ENCODE peak calls at places on chromosome 21, in eight cellular contexts. One of them, this sample, is unnamed.
A peak's percentile ranks its signal among the peaks of the same experiment; 100 is the strongest.

GRCh38 chr21:31278511-31279155 is 65.4 kb downstream of the TIAM1 start:
- DNase-seq in NCI-H2171: no peak
- DNase-seq in skeletal muscle cell: no peak
- DNase-seq in astrocyte of the hippocampus: no peak
- DNase-seq in stimulated activated CD8-positive, alpha-beta memory T cell treated with anti-CD3 and anti-CD28 coated beads, Interleukin-12 subunit alpha, Interleukin-12 subunit beta, amount 100 ng/mL, for 4 hours: no peak
- DNase-seq in activated CD4-positive, alpha-beta memory T cell treated with anti-CD3 and anti-CD28 coated beads for 36 hours: no peak
- DNase-seq in CD4-positive, alpha-beta T cell: no peak
- DNase-seq in hippocampal formation: no peak
- DNase-seq in this sample: no peak

GRCh38 chr21:30209571-30209970 is 6.3 kb downstream of the CLDN8 start:
- DNase-seq in CD4-positive, alpha-beta T cell: no peak
- DNase-seq in skeletal muscle cell: no peak
- DNase-seq in stimulated activated CD8-positive, alpha-beta memory T cell treated with anti-CD3 and anti-CD28 coated beads, Interleukin-12 subunit alpha, Interleukin-12 subunit beta, amount 100 ng/mL, for 4 hours: no peak
- DNase-seq in astrocyte of the hippocampus: no peak
- DNase-seq in NCI-H2171: no peak
- DNase-seq in activated CD4-positive, alpha-beta memory T cell treated with anti-CD3 and anti-CD28 coated beads for 36 hours: no peak
- DNase-seq in hippocampal formation: no peak
- DNase-seq in this sample: no peak

GRCh38 chr21:32626633-32627196 is 14.5 kb upstream of the CFAP298 start:
- DNase-seq in NCI-H2171: no peak
- DNase-seq in CD4-positive, alpha-beta T cell: no peak
- DNase-seq in activated CD4-positive, alpha-beta memory T cell treated with anti-CD3 and anti-CD28 coated beads for 36 hours: no peak
- DNase-seq in skeletal muscle cell: peak; percentile 6
- DNase-seq in astrocyte of the hippocampus: peak; percentile 29
- DNase-seq in hippocampal formation: no peak
- DNase-seq in stimulated activated CD8-positive, alpha-beta memory T cell treated with anti-CD3 and anti-CD28 coated beads, Interleukin-12 subunit alpha, Interleukin-12 subunit beta, amount 100 ng/mL, for 4 hours: no peak
- DNase-seq in this sample: no peak

GRCh38 chr21:45504516-45505415 is 37.5 kb downstream of the SLC19A1 start:
- DNase-seq in hippocampal formation: no peak
- DNase-seq in astrocyte of the hippocampus: no peak
- DNase-seq in NCI-H2171: no peak
- DNase-seq in activated CD4-positive, alpha-beta memory T cell treated with anti-CD3 and anti-CD28 coated beads for 36 hours: no peak
- DNase-seq in skeletal muscle cell: no peak
- DNase-seq in CD4-positive, alpha-beta T cell: no peak
- DNase-seq in stimulated activated CD8-positive, alpha-beta memory T cell treated with anti-CD3 and anti-CD28 coated beads, Interleukin-12 subunit alpha, Interleukin-12 subunit beta, amount 100 ng/mL, for 4 hours: no peak
- DNase-seq in this sample: no peak

GRCh38 chr21:31788581-31788980 is 56.7 kb upstream of the SCAF4 start:
- DNase-seq in astrocyte of the hippocampus: no peak
- DNase-seq in activated CD4-positive, alpha-beta memory T cell treated with anti-CD3 and anti-CD28 coated beads for 36 hours: no peak
- DNase-seq in skeletal muscle cell: no peak
- DNase-seq in hippocampal formation: no peak
- DNase-seq in CD4-positive, alpha-beta T cell: no peak
- DNase-seq in NCI-H2171: no peak
- DNase-seq in stimulated activated CD8-positive, alpha-beta memory T cell treated with anti-CD3 and anti-CD28 coated beads, Interleukin-12 subunit alpha, Interleukin-12 subunit beta, amount 100 ng/mL, for 4 hours: no peak
- DNase-seq in this sample: no peak

GRCh38 chr21:26909972-26910371 is 56.9 kb downstream of the ADAMTS5 start:
- DNase-seq in astrocyte of the hippocampus: peak; percentile 23
- DNase-seq in hippocampal formation: no peak
- DNase-seq in activated CD4-positive, alpha-beta memory T cell treated with anti-CD3 and anti-CD28 coated beads for 36 hours: no peak
- DNase-seq in skeletal muscle cell: no peak
- DNase-seq in NCI-H2171: no peak
- DNase-seq in stimulated activated CD8-positive, alpha-beta memory T cell treated with anti-CD3 and anti-CD28 coated beads, Interleukin-12 subunit alpha, Interleukin-12 subunit beta, amount 100 ng/mL, for 4 hours: no peak
- DNase-seq in CD4-positive, alpha-beta T cell: no peak
- DNase-seq in this sample: no peak

GRCh38 chr21:34971656-34972055 is 77.4 kb downstream of the RUNX1 start:
- DNase-seq in skeletal muscle cell: no peak
- DNase-seq in stimulated activated CD8-positive, alpha-beta memory T cell treated with anti-CD3 and anti-CD28 coated beads, Interleukin-12 subunit alpha, Interleukin-12 subunit beta, amount 100 ng/mL, for 4 hours: no peak
- DNase-seq in NCI-H2171: no peak
- DNase-seq in activated CD4-positive, alpha-beta memory T cell treated with anti-CD3 and anti-CD28 coated beads for 36 hours: no peak
- DNase-seq in astrocyte of the hippocampus: peak; percentile 33
- DNase-seq in hippocampal formation: no peak
- DNase-seq in CD4-positive, alpha-beta T cell: no peak
- DNase-seq in this sample: no peak

GRCh38 chr21:32917392-32918135 is 108.2 kb upstream of the OLIG2 start:
- DNase-seq in skeletal muscle cell: no peak
- DNase-seq in NCI-H2171: no peak
- DNase-seq in activated CD4-positive, alpha-beta memory T cell treated with anti-CD3 and anti-CD28 coated beads for 36 hours: no peak
- DNase-seq in stimulated activated CD8-positive, alpha-beta memory T cell treated with anti-CD3 and anti-CD28 coated beads, Interleukin-12 subunit alpha, Interleukin-12 subunit beta, amount 100 ng/mL, for 4 hours: no peak
- DNase-seq in hippocampal formation: peak; percentile 27
- DNase-seq in astrocyte of the hippocampus: peak; percentile 78
- DNase-seq in CD4-positive, alpha-beta T cell: no peak
- DNase-seq in this sample: no peak

GRCh38 chr21:42732033-42732410 is 78.6 kb downstream of the PDE9A start:
- DNase-seq in activated CD4-positive, alpha-beta memory T cell treated with anti-CD3 and anti-CD28 coated beads for 36 hours: no peak
- DNase-seq in NCI-H2171: no peak
- DNase-seq in skeletal muscle cell: no peak
- DNase-seq in CD4-positive, alpha-beta T cell: no peak
- DNase-seq in astrocyte of the hippocampus: peak; percentile 32
- DNase-seq in stimulated activated CD8-positive, alpha-beta memory T cell treated with anti-CD3 and anti-CD28 coated beads, Interleukin-12 subunit alpha, Interleukin-12 subunit beta, amount 100 ng/mL, for 4 hours: no peak
- DNase-seq in hippocampal formation: no peak
- DNase-seq in this sample: no peak

GRCh38 chr21:23740463-23740862 is 1866.8 kb downstream of the MRPL39 start:
- DNase-seq in NCI-H2171: no peak
- DNase-seq in skeletal muscle cell: no peak
- DNase-seq in activated CD4-positive, alpha-beta memory T cell treated with anti-CD3 and anti-CD28 coated beads for 36 hours: no peak
- DNase-seq in CD4-positive, alpha-beta T cell: no peak
- DNase-seq in astrocyte of the hippocampus: no peak
- DNase-seq in hippocampal formation: no peak
- DNase-seq in stimulated activated CD8-positive, alpha-beta memory T cell treated with anti-CD3 and anti-CD28 coated beads, Interleukin-12 subunit alpha, Interleukin-12 subunit beta, amount 100 ng/mL, for 4 hours: no peak
- DNase-seq in this sample: no peak

GRCh38 chr21:43024737-43025136 is 50.4 kb downstream of the PKNOX1 start:
- DNase-seq in astrocyte of the hippocampus: no peak
- DNase-seq in CD4-positive, alpha-beta T cell: no peak
- DNase-seq in stimulated activated CD8-positive, alpha-beta memory T cell treated with anti-CD3 and anti-CD28 coated beads, Interleukin-12 subunit alpha, Interleukin-12 subunit beta, amount 100 ng/mL, for 4 hours: no peak
- DNase-seq in activated CD4-positive, alpha-beta memory T cell treated with anti-CD3 and anti-CD28 coated beads for 36 hours: no peak
- DNase-seq in NCI-H2171: no peak
- DNase-seq in hippocampal formation: no peak
- DNase-seq in skeletal muscle cell: no peak
- DNase-seq in this sample: no peak

GRCh38 chr21:45248893-45249381 is 38.8 kb downstream of the POFUT2 start:
- DNase-seq in hippocampal formation: peak; percentile 10
- DNase-seq in activated CD4-positive, alpha-beta memory T cell treated with anti-CD3 and anti-CD28 coated beads for 36 hours: no peak
- DNase-seq in skeletal muscle cell: no peak
- DNase-seq in CD4-positive, alpha-beta T cell: no peak
- DNase-seq in stimulated activated CD8-positive, alpha-beta memory T cell treated with anti-CD3 and anti-CD28 coated beads, Interleukin-12 subunit alpha, Interleukin-12 subunit beta, amount 100 ng/mL, for 4 hours: no peak
- DNase-seq in astrocyte of the hippocampus: peak; percentile 59
- DNase-seq in NCI-H2171: peak; percentile 36
- DNase-seq in this sample: no peak

GRCh38 chr21:27132270-27132669 is 165.4 kb upstream of the ADAMTS5 start:
- DNase-seq in hippocampal formation: no peak
- DNase-seq in CD4-positive, alpha-beta T cell: no peak
- DNase-seq in stimulated activated CD8-positive, alpha-beta memory T cell treated with anti-CD3 and anti-CD28 coated beads, Interleukin-12 subunit alpha, Interleukin-12 subunit beta, amount 100 ng/mL, for 4 hours: no peak
- DNase-seq in skeletal muscle cell: peak; percentile 84
- DNase-seq in astrocyte of the hippocampus: peak; percentile 40
- DNase-seq in activated CD4-positive, alpha-beta memory T cell treated with anti-CD3 and anti-CD28 coated beads for 36 hours: no peak
- DNase-seq in NCI-H2171: no peak
- DNase-seq in this sample: no peak